ENCODE peak calls at places on chromosome 20, in four cellular contexts. T is activated gamma-delta T cell; L is stimulated activated CD4-positive, alpha-beta T cell treated with anti-CD3 and anti-CD28 coated beads, Interleukin-1b, Interleukin-23, amount 100 ng/mL, for 24 hours; Y is CD8-positive, alpha-beta memory T cell. J is an unnamed sample.

GRCh38 chr20:8800089-8800488 is 268.8 kb upstream of the PLCB4 start:
- DNase-seq in Y (no peak), L (no peak), T (no peak), J (no peak)

GRCh38 chr20:11676618-11677289 is 240.9 kb upstream of the BTBD3 start:
- DNase-seq in L (no peak), T (no peak), Y (no peak), J (no peak)

GRCh38 chr20:34083137-34083536 is 28.9 kb downstream of the EIF2S2 start:
- DNase-seq in L (no peak), Y (no peak), T (no peak), J (no peak)

GRCh38 chr20:3085571-3086072 is 1.1 kb upstream of the AVP start:
- DNase-seq in L (no peak), T (no peak), Y (no peak), J (no peak)

GRCh38 chr20:35292504-35293285 is 470 bp upstream of the FAM83C start:
- DNase-seq in Y (no peak), T (no peak), L (no peak), J (no peak)

GRCh38 chr20:24773751-24774201 is 175.3 kb upstream of the CST7 start:
- DNase-seq in L (no peak), T (no peak), Y (no peak), J (no peak)

GRCh38 chr20:23022849-23023248 is 12.3 kb upstream of the SSTR4 start:
- DNase-seq in Y (no peak), L (no peak), T (no peak), J (no peak)

GRCh38 chr20:16864069-16864468 is 115.9 kb downstream of the OTOR start:
- DNase-seq in T (no peak), Y (no peak), L (no peak), J (no peak)

GRCh38 chr20:46512943-46513844 is at the start of gene ZNF334:
- DNase-seq in T (no peak), L (peak), Y (no peak), J (peak)

GRCh38 chr20:61844621-61845020 is 221.1 kb downstream of the TAF4 start:
- DNase-seq in L (no peak), Y (no peak), T (no peak), J (no peak)

GRCh38 chr20:59824711-59825562 is 108.5 kb downstream of the SYCP2 start:
- DNase-seq in Y (no peak), T (no peak), L (no peak), J (no peak)

GRCh38 chr20:753897-754635 is 14.2 kb downstream of the SLC52A3 start:
- DNase-seq in L (no peak), T (no peak), Y (no peak), J (no peak)

GRCh38 chr20:7703436-7703835 is 236.8 kb downstream of the HAO1 start:
- DNase-seq in T (no peak), Y (no peak), L (no peak), J (no peak)

GRCh38 chr20:3930265-3931206 is 41.3 kb downstream of the PANK2 start:
- DNase-seq in T (no peak), L (no peak), Y (no peak), J (no peak)

GRCh38 chr20:19172637-19173036 is 39.8 kb upstream of the SLC24A3 start:
- DNase-seq in L (no peak), Y (no peak), T (no peak), J (no peak)

GRCh38 chr20:50593005-50593335 is 82.8 kb downstream of the PTPN1 start:
- DNase-seq in L (no peak), T (no peak), Y (no peak), J (no peak)

GRCh38 chr20:45098096-45098773 is 2.7 kb downstream of the KCNS1 start:
- DNase-seq in L (no peak), T (no peak), Y (no peak), J (peak)

GRCh38 chr20:24470031-24470781 is 777 bp downstream of the SYNDIG1 start:
- DNase-seq in L (no peak), Y (no peak), T (no peak), J (no peak)

GRCh38 chr20:53750827-53751393 is 157.3 kb upstream of the ZNF217 start:
- DNase-seq in T (no peak), Y (peak), L (no peak), J (peak)

GRCh38 chr20:1867495-1868260 is 27.5 kb upstream of the SIRPA start:
- DNase-seq in Y (no peak), L (no peak), T (no peak), J (no peak)

GRCh38 chr20:61066541-61066940 is 185.5 kb upstream of the CDH4 start:
- DNase-seq in T (no peak), Y (no peak), L (no peak), J (no peak)

GRCh38 chr20:33993800-33994623 is at the start of gene RALY:
- DNase-seq in T (peak), Y (peak), L (peak), J (peak)

GRCh38 chr20:59037386-59037785 is 5.2 kb downstream of the PRELID3B start:
- DNase-seq in Y (no peak), L (no peak), T (no peak), J (no peak)

GRCh38 chr20:63735859-63736718 is at the start of gene LIME1:
- DNase-seq in L (no peak), Y (peak), T (peak), J (peak)

GRCh38 chr20:41249781-41250281 is 67.7 kb downstream of the ZHX3 start:
- DNase-seq in Y (no peak), L (no peak), T (no peak), J (no peak)

GRCh38 chr20:22590662-22591061 is 6.3 kb upstream of the FOXA2 start:
- DNase-seq in Y (no peak), L (no peak), T (no peak), J (no peak)

GRCh38 chr20:19371112-19371511 is 158.7 kb downstream of the SLC24A3 start:
- DNase-seq in T (no peak), L (no peak), Y (no peak), J (no peak)

GRCh38 chr20:25274891-25275812 is 27.3 kb downstream of the PYGB start:
- DNase-seq in Y (no peak), L (no peak), T (no peak), J (no peak)

GRCh38 chr20:9180480-9181257 is 111.8 kb downstream of the PLCB4 start:
- DNase-seq in L (no peak), T (no peak), Y (no peak), J (no peak)

GRCh38 chr20:53736757-53737403 is 143.2 kb upstream of the ZNF217 start:
- DNase-seq in T (no peak), L (no peak), Y (no peak), J (no peak)

GRCh38 chr20:8389381-8390368 is 257.6 kb downstream of the PLCB1 start:
- DNase-seq in Y (no peak), T (no peak), L (no peak), J (no peak)

GRCh38 chr20:33465536-33466302 is 22.2 kb upstream of the SNTA1 start:
- DNase-seq in T (no peak), L (no peak), Y (no peak), J (no peak)

GRCh38 chr20:63255911-63256704 is 1.8 kb upstream of the NKAIN4 start:
- DNase-seq in T (no peak), L (no peak), Y (no peak), J (no peak)

GRCh38 chr20:1803216-1804128 is 91.7 kb upstream of the SIRPA start:
- DNase-seq in L (no peak), Y (no peak), T (no peak), J (peak)